ENCODE peak calls at places on chromosome 18, in four cellular contexts. S, M, I and Y are unnamed samples.

GRCh38 chr18:45282101-45282812 is 333.0 kb upstream of the SLC14A2 start:
- DNase-seq in S (no peak), M (no peak), I (peak), Y (no peak)

GRCh38 chr18:25921677-25922421 is 168.6 kb downstream of the SS18 start:
- DNase-seq in S (no peak), M (peak), I (peak), Y (no peak)

GRCh38 chr18:59561596-59561995 is 135.6 kb downstream of the CCBE1 start:
- DNase-seq in S (no peak), M (no peak), I (no peak), Y (no peak)

GRCh38 chr18:60044290-60045006 is 144.7 kb downstream of the PMAIP1 start:
- DNase-seq in S (peak), M (no peak), I (peak), Y (no peak)

GRCh38 chr18:10076502-10077030 is 162.8 kb downstream of the VAPA start:
- DNase-seq in S (no peak), M (no peak), I (peak), Y (no peak)

GRCh38 chr18:32576296-32576916 is 105.7 kb upstream of the GAREM1 start:
- DNase-seq in S (no peak), M (no peak), I (no peak), Y (no peak)

GRCh38 chr18:26722582-26722931 is 142.9 kb downstream of the AQP4 start:
- DNase-seq in S (no peak), M (no peak), I (no peak), Y (no peak)

GRCh38 chr18:49555641-49556040 is 6.2 kb upstream of the LIPG start:
- DNase-seq in S (no peak), M (no peak), I (no peak), Y (no peak)

GRCh38 chr18:62566199-62566598 is 43.4 kb downstream of the ZCCHC2 start:
- DNase-seq in S (no peak), M (no peak), I (peak), Y (peak)